ENCODE peak calls at places on chromosomes 12 and 14, in five cellular contexts. V is activated CD4-positive, alpha-beta T cell treated with anti-CD3 and anti-CD28 coated beads, Interleukin-2, amount 10 ng/mL, durations not matched to agents 7 days and 5 days; D is coronary artery; U is renal cortical epithelial cell; O is CD4-positive, alpha-beta T cell. K is an unnamed sample.

GRCh38 chr12:132133952-132134652 is 10.0 kb downstream of the DDX51 start:
- DNase-seq in V (peak), D (no peak), U (no peak), O (no peak), K (no peak)

GRCh38 chr12:105595440-105595839 is 264.9 kb downstream of the C12orf75 start:
- DNase-seq in V (no peak), D (no peak), U (no peak), O (no peak), K (no peak)

GRCh38 chr12:111687255-111687654 is 1.4 kb downstream of the ACAD10 start:
- DNase-seq in V (peak), D (no peak), U (no peak), O (no peak), K (peak)

GRCh38 chr12:106071686-106072085 is 67.1 kb downstream of the NUAK1 start:
- DNase-seq in V (no peak), D (no peak), U (no peak), O (no peak), K (no peak)

GRCh38 chr14:68932219-68932618 is 46.9 kb downstream of the ACTN1 start:
- DNase-seq in V (no peak), D (no peak), U (no peak), O (no peak), K (no peak)

GRCh38 chr14:104979758-104980591 is 1.8 kb upstream of the AHNAK2 start:
- DNase-seq in V (no peak), D (no peak), U (peak), O (no peak), K (no peak)

GRCh38 chr12:16348435-16349131 is 1.1 kb downstream of the MGST1 start:
- DNase-seq in V (no peak), D (no peak), U (no peak), O (no peak), K (no peak)

GRCh38 chr14:34930591-34931069 is 52.2 kb upstream of the SRP54 start:
- DNase-seq in V (peak), D (no peak), U (no peak), O (no peak), K (peak)

GRCh38 chr12:123131291-123131831 is 19.5 kb downstream of the PITPNM2 start:
- DNase-seq in V (no peak), D (no peak), U (peak), O (no peak), K (no peak)

GRCh38 chr12:20508362-20508761 is 140.0 kb downstream of the PDE3A start:
- DNase-seq in V (no peak), D (no peak), U (no peak), O (no peak), K (no peak)

GRCh38 chr14:88825078-88825458 is 617 bp downstream of the TTC8 start:
- DNase-seq in V (no peak), D (no peak), U (no peak), O (no peak), K (no peak)

GRCh38 chr12:3973269-3973884 is 100.2 kb upstream of the PARP11 start:
- DNase-seq in V (no peak), D (peak), U (no peak), O (no peak), K (no peak)

GRCh38 chr12:6275609-6276246 is 34.8 kb upstream of the PLEKHG6 start:
- DNase-seq in V (no peak), D (no peak), U (no peak), O (no peak), K (no peak)

GRCh38 chr12:38911611-38912010 is 6.2 kb upstream of the CPNE8 start:
- DNase-seq in V (no peak), D (no peak), U (no peak), O (no peak), K (no peak)